ENCODE peak calls at places on chromosomes 2 and 18, in four cellular contexts. S, F, G and D are unnamed samples.

GRCh38 chr2:64062840-64063239 is 43.6 kb upstream of the VPS54 start:
- DNase-seq in G (no peak), F (peak), S (peak), D (peak)

GRCh38 chr2:173851256-173851655 is 113.9 kb downstream of the SP3 start:
- DNase-seq in F (no peak), G (no peak), S (no peak), D (no peak)

GRCh38 chr18:76699923-76700322 is 122.4 kb upstream of the ZNF236 start:
- DNase-seq in S (no peak), G (no peak), F (no peak), D (no peak)

GRCh38 chr18:596288-596881 is 403 bp upstream of the CLUL1 start:
- DNase-seq in F (no peak), G (peak), S (no peak), D (no peak)

GRCh38 chr2:122152571-122152970 is 397.1 kb downstream of the TSN start:
- DNase-seq in F (no peak), S (no peak), G (no peak), D (no peak)

GRCh38 chr2:233026211-233026813 is 6.2 kb upstream of the NEU2 start:
- DNase-seq in G (no peak), F (no peak), S (peak), D (peak)

GRCh38 chr18:37287601-37288000 is 278.0 kb downstream of the CELF4 start:
- DNase-seq in F (no peak), S (no peak), G (no peak), D (no peak)

GRCh38 chr2:25590921-25591505 is 82.4 kb downstream of the DTNB start:
- DNase-seq in S (no peak), F (no peak), G (no peak), D (no peak)

GRCh38 chr2:121245913-121246312 is 39.1 kb downstream of the TFCP2L1 start:
- DNase-seq in S (no peak), G (no peak), F (no peak), D (no peak)

GRCh38 chr2:54561010-54561409 is 104.9 kb downstream of the SPTBN1 start:
- DNase-seq in S (no peak), G (no peak), F (no peak), D (no peak)

GRCh38 chr2:58515827-58516574 is 274.9 kb upstream of the FANCL start:
- DNase-seq in S (no peak), G (no peak), F (no peak), D (peak)

GRCh38 chr2:197229509-197230458 is 80.8 kb downstream of the ANKRD44 start:
- DNase-seq in G (no peak), F (no peak), S (peak), D (peak)

GRCh38 chr2:69436937-69437750 is at the start of gene NFU1:
- DNase-seq in G (peak), F (peak), S (peak), D (peak)

GRCh38 chr18:58640428-58640805 is 11.5 kb upstream of the ALPK2 start:
- DNase-seq in G (no peak), S (no peak), F (no peak), D (no peak)

GRCh38 chr2:150621800-150622199 is 134.3 kb upstream of the RND3 start:
- DNase-seq in F (peak), G (no peak), S (peak), D (peak)

GRCh38 chr2:37643102-37644078 is 28.1 kb downstream of the CDC42EP3 start:
- DNase-seq in S (no peak), G (no peak), F (peak), D (no peak)

GRCh38 chr18:30920757-30921156 is 121.8 kb downstream of the DSC3 start:
- DNase-seq in F (peak), S (no peak), G (no peak), D (no peak)

GRCh38 chr2:240932724-240933047 is 26.6 kb downstream of the CROCC2 start:
- DNase-seq in G (no peak), F (no peak), S (no peak), D (no peak)

GRCh38 chr2:39127973-39128372 is 7.1 kb upstream of the SOS1 start:
- DNase-seq in F (no peak), G (no peak), S (peak), D (peak)

GRCh38 chr2:53490659-53491058 is 276.9 kb upstream of the CHAC2 start:
- DNase-seq in G (no peak), S (peak), F (no peak), D (peak)

DNA sequence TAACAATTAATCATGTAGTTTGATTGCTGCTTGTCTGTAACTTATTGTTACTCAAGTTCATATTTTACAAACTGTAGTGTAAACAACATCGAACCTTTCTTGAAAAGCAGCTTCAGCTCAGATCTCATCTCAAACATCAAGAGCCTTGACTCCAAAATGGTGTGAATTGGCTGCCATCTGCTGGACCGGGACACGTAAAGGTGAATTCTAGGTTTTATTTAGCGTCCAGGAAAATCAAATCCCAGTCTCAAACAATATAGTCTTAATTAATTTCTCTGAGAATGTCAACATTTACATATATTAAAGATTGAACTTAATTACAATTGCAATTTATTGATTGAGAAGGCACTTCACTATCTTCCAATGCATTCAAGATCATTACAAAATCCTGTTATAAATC is 453.0 kb downstream of the GALR1 start:
- DNase-seq in F (no peak), S (peak), G (no peak), D (peak)
- TF ChIP-seq CTCF in F (no peak), S (no peak), G (no peak), D (no peak)

DNA sequence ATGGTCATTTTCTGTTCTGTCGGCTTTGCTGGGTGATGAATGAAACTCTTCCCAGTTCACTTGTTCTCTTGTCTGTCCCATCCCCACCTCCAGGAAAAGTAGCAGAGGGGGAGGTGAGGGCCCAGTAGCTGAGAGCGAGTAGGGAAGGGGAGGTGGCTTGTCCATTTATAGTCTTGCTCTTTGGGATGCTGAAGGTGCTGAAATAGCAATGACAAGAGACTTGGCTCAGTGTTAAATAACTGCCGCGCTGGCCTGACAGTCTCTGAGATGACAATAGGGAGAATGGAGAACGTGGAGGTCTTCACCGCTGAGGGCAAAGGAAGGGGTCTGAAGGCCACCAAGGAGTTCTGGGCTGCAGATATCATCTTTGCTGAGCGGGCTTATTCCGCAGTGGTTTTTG is at the start of gene SMYD1:
- DNase-seq in S (no peak), G (no peak), F (no peak), D (no peak)
- H3K4me3 ChIP-seq in S (no peak), G (no peak), F (no peak), D (no peak)

DNA sequence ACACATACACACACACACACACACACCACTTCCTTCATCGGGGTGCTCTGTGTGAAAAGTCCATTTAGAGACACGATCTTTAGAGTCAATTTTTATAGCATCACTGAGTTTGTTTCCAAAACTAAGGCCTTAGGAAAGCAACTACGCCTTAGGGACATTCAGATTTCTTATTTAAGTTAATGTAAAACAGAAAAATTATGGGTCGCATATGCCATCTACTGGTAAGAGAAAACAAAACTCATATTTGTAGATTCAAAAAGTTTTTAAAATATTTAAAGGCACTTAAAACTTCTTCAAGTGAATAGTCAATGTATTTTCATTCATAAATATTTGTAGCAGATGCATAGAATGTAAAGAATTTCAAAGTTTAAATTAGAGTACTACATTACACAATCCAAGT is 166.2 kb downstream of the ATAD2B start:
- DNase-seq in G (no peak), F (peak), S (peak), D (peak)
- TF ChIP-seq CTCF in G (no peak), F (no peak), S (peak), D (peak)

GRCh38 chr2:67776276-67776675 is 286.5 kb downstream of the C1D start:
- DNase-seq in S (no peak), F (no peak), G (no peak), D (no peak)

GRCh38 chr2:67773876-67774275 is 288.9 kb downstream of the C1D start:
- DNase-seq in G (no peak), S (no peak), F (no peak), D (peak)

GRCh38 chr2:67772216-67773180 is 290.3 kb downstream of the C1D start:
- DNase-seq in F (peak), S (no peak), G (no peak), D (no peak)

GRCh38 chr2:67777836-67778429 is 284.9 kb downstream of the C1D start:
- DNase-seq in G (no peak), F (no peak), S (no peak), D (no peak)

DNA sequence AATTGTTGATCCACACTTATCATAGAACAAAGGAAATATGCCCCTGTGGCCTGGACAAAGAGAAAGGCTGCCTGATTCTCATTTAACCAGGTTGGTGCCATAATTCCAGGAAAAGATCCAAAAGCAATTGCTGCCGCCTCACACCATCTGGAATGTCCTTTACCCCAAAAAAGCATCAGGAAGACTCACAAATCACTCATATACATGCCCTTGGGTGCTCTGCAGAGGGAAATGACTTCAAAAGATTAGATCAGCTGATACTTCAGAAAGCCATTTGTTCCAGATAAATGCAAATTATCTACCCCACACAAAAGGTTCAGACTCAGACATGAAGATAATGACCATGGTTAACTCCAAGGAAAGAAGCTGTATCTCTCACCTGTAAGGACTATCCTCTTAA is 285.8 kb downstream of the C1D start:
- DNase-seq in F (no peak), S (no peak), G (no peak), D (no peak)
- H3K4me3 ChIP-seq in F (no peak), S (no peak), G (no peak), D (no peak)

DNA sequence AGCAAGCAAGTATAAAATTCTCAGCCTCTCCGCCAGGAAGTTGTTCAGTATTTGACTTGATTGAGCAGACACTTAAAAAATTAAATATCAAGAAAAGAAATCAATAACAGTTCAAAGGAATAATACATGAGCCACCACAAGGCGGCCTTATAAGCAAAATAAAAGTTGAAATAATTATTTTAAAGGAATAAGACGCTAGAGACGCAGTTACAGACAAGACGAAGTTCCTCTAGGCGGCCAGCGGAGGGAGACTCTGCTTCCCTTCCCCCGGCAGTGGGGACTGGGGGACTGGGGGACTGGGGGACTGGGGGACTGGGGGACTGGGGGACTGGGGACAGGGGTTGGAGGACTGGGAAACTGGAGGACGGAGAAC is 524 bp downstream of the CCDC178 start:
- DNase-seq in G (peak), F (peak), S (peak), D (peak)
- TF ChIP-seq CTCF in G (no peak), F (peak), S (peak), D (peak)

GRCh38 chr2:66435963-66436362 is 1.0 kb downstream of the MEIS1 start:
- DNase-seq in F (no peak), S (no peak), G (no peak), D (no peak)
- H3K4me3 ChIP-seq in F (peak), S (peak), G (no peak), D (peak)

GRCh38 chr2:127810637-127811396 is at the start of gene WDR33:
- DNase-seq in G (peak), F (peak), S (peak), D (peak)
- TF ChIP-seq CTCF in G (no peak), F (no peak), S (peak), D (no peak)